ENCODE peak calls at places on chromosomes 2 and 18, in nine cellular contexts. D is right lobe of liver, F is astrocyte of the spinal cord, Q is A549, A is pancreas, R is upper lobe of right lung, L is uterus, V is fibroblast of mammary gland, B is tibial nerve. E is an unnamed sample.

GRCh38 chr18:53268455-53268854 is 928.5 kb downstream of the DCC start:
- DNase-seq in D (no peak), F (no peak), Q (no peak), A (no peak), R (no peak), L (no peak), V (no peak), B (no peak), E (no peak)

GRCh38 chr2:74906395-74906794 is 52.0 kb upstream of the POLE4 start:
- DNase-seq in D (no peak), F (no peak), Q (no peak), A (no peak), R (no peak), L (no peak), V (no peak), B (no peak), E (no peak)

GRCh38 chr2:191678437-191679110 is 638 bp downstream of the NABP1 start:
- DNase-seq in D (peak; percentile 77), F (no peak), Q (peak; percentile 57), A (peak; percentile 70), R (peak; percentile 86), L (peak; percentile 59), V (no peak), B (peak; percentile 47), E (peak; percentile 36)

GRCh38 chr2:224562831-224563230 is 22.3 kb downstream of the CUL3 start:
- DNase-seq in D (no peak), F (no peak), Q (no peak), A (no peak), R (no peak), L (no peak), V (no peak), B (no peak), E (no peak)

GRCh38 chr2:206392118-206392517 is 51.2 kb upstream of the ADAM23 start:
- DNase-seq in D (no peak), F (peak; percentile 43), Q (peak; percentile 59), A (no peak), R (no peak), L (no peak), V (peak; percentile 63), B (no peak), E (peak; percentile 65)

GRCh38 chr2:233799087-233799665 is 21.0 kb downstream of the MROH2A start:
- DNase-seq in D (no peak), F (no peak), Q (no peak), A (no peak), R (no peak), L (no peak), V (no peak), B (no peak), E (no peak)

GRCh38 chr2:55604027-55604565 is 13.3 kb downstream of the PPP4R3B start:
- DNase-seq in D (no peak), F (peak; percentile 39), Q (no peak), A (no peak), R (no peak), L (no peak), V (no peak), B (no peak), E (peak; percentile 50)

GRCh38 chr2:188382107-188382506 is 90.4 kb downstream of the GULP1 start:
- DNase-seq in D (no peak), F (peak; percentile 7), Q (no peak), A (no peak), R (no peak), L (no peak), V (peak; percentile 38), B (no peak), E (peak; percentile 56)

GRCh38 chr2:3257166-3257565 is 120.5 kb downstream of the EIPR1 start:
- DNase-seq in D (no peak), F (peak; percentile 48), Q (no peak), A (no peak), R (no peak), L (no peak), V (no peak), B (no peak), E (no peak)

GRCh38 chr2:143246815-143247744 is 117.9 kb downstream of the ARHGAP15 start:
- DNase-seq in D (no peak), F (no peak), Q (no peak), A (no peak), R (no peak), L (no peak), V (no peak), B (no peak), E (no peak)
- H3K4me3 ChIP-seq in D (no peak overlapping the region), F (no peak overlapping the region), Q (no peak overlapping the region), A (no peak overlapping the region), R (no peak overlapping the region), L (no peak overlapping the region), V (no peak overlapping the region), B (no peak overlapping the region), E (no peak overlapping the region)

DNA sequence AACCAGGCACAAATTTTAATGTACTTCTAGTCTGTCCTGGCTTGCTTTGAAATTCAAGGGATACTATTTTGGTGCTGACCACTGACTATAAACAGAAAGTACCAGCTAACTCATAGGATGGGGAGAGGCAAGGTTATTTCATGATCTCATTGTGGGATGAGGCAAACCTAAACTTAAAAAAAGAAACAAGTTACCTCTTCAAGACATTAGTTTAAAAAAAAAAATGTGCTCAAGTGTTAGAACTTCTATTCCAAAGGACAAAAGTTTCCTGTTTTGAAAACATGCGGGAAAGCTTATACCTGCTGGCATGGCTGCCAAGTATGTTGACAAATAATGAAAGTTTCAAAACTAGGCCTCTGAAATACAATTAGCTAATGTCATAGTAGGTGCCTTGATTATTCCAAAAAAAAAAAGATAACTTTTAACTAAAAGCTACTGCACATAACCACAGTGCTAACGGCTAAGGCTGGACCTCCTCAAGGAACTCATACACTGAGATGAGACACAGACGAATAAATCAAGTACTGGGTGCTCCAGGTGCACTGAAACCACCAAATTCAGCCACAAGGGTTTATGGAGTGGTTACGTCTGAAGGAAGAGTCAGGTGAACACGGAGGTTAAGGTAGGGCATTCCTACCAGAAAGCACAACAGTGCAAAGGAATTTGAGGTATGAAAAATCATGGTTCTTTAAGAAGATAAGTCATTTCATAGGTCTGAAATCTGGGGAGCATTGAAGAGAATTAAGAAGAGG is 38.1 kb downstream of the TMEM131 start:
- DNase-seq in D (no peak), F (peak; percentile 25), Q (no peak), A (no peak), R (no peak), L (no peak), V (no peak), B (no peak), E (no peak)
- TF ChIP-seq CTCF in D (no peak), F (no peak), Q (no peak), A (no peak), R (no peak), L (no peak), V (no peak), B (no peak), E (no peak)

DNA sequence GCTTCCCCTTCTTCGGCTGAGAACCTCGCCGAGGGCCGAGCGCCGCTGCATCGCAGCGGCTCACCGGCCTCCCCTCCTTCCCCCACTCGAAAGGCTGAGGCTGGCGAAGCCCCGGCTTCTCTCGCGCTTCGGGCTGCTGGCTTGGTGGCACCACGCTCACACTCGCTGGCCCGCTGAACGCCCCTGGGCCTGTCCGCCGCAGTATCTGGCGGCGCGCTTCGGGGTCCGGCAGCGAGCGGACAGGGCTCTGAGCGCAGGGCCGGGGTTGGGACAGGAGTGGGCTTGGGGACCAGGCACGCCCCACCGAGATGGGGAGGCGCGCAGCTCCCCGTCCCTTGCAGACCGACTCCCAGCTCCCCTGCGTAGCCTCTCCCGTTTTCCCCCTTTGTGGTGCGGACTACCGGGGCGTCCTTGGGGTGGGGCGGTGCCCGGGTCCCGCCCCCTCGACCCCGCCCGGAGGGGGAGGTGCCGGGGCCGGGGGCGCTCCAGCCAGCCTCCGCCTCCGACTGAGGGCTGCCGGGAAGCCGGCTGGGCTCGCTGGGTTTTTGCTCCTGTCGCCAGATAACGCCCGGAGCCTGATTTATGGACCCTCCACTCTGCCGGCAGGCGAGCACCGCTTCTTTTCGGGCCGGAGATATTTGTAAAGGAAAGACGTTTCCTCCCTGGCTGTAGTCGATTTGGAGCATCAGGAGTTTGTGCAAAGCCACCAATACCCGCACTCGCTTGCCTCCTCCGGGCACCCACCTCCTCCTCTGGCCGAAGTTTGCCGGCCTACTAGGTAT is 3.8 kb downstream of the GBX2 start:
- DNase-seq in D (no peak), F (no peak), Q (no peak), A (no peak), R (peak; percentile 62), L (no peak), V (no peak), B (no peak), E (no peak)
- H3K4me3 ChIP-seq in D (no peak overlapping the region), F (peak overlapping the region; percentile 33), Q (no peak overlapping the region), A (no peak overlapping the region), R (peak overlapping the region; percentile 39), L (no peak overlapping the region), V (peak overlapping the region; percentile 4), B (peak overlapping the region; percentile 28), E (peak overlapping the region; percentile 28)

DNA sequence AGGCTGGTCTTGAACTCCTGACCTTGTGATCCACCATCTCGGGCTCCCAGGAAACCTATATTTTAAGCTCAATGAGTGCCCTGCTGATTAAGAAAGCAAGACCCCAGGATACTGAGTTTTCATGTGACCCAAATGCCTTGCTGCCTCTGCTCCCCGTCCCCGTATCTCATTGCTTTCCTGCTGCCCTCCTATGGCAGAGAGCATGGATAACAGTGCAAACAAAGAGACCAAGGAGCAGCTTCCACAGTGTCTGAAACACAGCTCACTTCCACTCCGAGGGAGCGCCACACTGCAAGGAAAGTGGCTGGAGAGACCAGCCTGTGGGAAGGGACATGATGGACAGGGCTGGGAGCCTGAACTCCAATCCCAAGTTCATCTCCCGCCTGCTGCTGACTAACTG is 246.8 kb downstream of the TMEM182 start:
- DNase-seq in D (no peak), F (no peak), Q (no peak), A (no peak), R (no peak), L (no peak), V (no peak), B (no peak), E (no peak)
- TF ChIP-seq CTCF in D (no peak), F (no peak), Q (no peak), A (no peak), R (no peak), L (no peak), V (no peak), B (no peak), E (no peak)

GRCh38 chr2:80302465-80303005 is 2.0 kb downstream of the LRRTM1 start:
- DNase-seq in D (no peak), F (no peak), Q (no peak), A (no peak), R (no peak), L (no peak), V (no peak), B (no peak), E (no peak)

GRCh38 chr2:80303825-80304521 is 579 bp downstream of the LRRTM1 start:
- DNase-seq in D (no peak), F (peak; percentile 0), Q (no peak), A (no peak), R (peak; percentile 60), L (no peak), V (no peak), B (no peak), E (no peak)

GRCh38 chr2:80302001-80302464 is 2.5 kb downstream of the LRRTM1 start:
- DNase-seq in D (no peak), F (no peak), Q (no peak), A (no peak), R (no peak), L (no peak), V (no peak), B (no peak), E (no peak)

GRCh38 chr2:80303006-80303741 is 1.4 kb downstream of the LRRTM1 start:
- DNase-seq in D (no peak), F (no peak), Q (no peak), A (no peak), R (no peak), L (no peak), V (peak; percentile 4), B (no peak), E (no peak)

GRCh38 chr2:80304522-80304878 is at the start of gene LRRTM1:
- DNase-seq in D (no peak), F (no peak), Q (no peak), A (peak; percentile 7), R (peak; percentile 59), L (no peak), V (no peak), B (no peak), E (no peak)
- H3K4me3 ChIP-seq in D (no peak within 1 kb of the TSS), F (no peak within 1 kb of the TSS), Q (no peak within 1 kb of the TSS), A (no peak within 1 kb of the TSS), R (peak within 1 kb of the TSS; percentile 12), L (peak within 1 kb of the TSS; percentile 22), V (no peak within 1 kb of the TSS), B (peak within 1 kb of the TSS; percentile 25), E (peak within 1 kb of the TSS; percentile 7)